ENCODE peak calls at places on chromosomes 13 and 19, in seven cellular contexts. One of them, this sample, is unnamed.

GRCh38 chr13:82356667-82357066 is 1525.6 kb downstream of the SLITRK1 start:
- DNase-seq in neural progenitor cell: peak
- DNase-seq in H9: no peak
- DNase-seq in fibroblast of lung: peak
- DNase-seq in colonic mucosa: no peak
- DNase-seq in PC-3: peak
- DNase-seq in IMR-90: no peak
- DNase-seq in this sample: no peak

GRCh38 chr19:37635076-37636056 is 19.9 kb downstream of the ZFP30 start:
- DNase-seq in neural progenitor cell: no peak
- DNase-seq in H9: no peak
- DNase-seq in fibroblast of lung: no peak
- DNase-seq in colonic mucosa: no peak
- DNase-seq in PC-3: no peak
- DNase-seq in IMR-90: no peak
- DNase-seq in this sample: no peak

GRCh38 chr19:7789447-7789846 is 26.4 kb downstream of the CLEC4M start:
- DNase-seq in neural progenitor cell: peak
- DNase-seq in H9: peak
- DNase-seq in fibroblast of lung: no peak
- DNase-seq in colonic mucosa: peak
- DNase-seq in PC-3: no peak
- DNase-seq in IMR-90: no peak
- DNase-seq in this sample: peak

GRCh38 chr13:33206425-33206824 is 79.1 kb downstream of the STARD13 start:
- DNase-seq in neural progenitor cell: no peak
- DNase-seq in H9: no peak
- DNase-seq in fibroblast of lung: peak
- DNase-seq in colonic mucosa: no peak
- DNase-seq in PC-3: peak
- DNase-seq in IMR-90: peak
- DNase-seq in this sample: no peak

GRCh38 chr19:57465680-57466381 is 8.9 kb upstream of the VN1R1 start:
- DNase-seq in neural progenitor cell: peak
- DNase-seq in H9: no peak
- DNase-seq in fibroblast of lung: peak
- DNase-seq in colonic mucosa: no peak
- DNase-seq in PC-3: peak
- DNase-seq in IMR-90: peak
- DNase-seq in this sample: peak

GRCh38 chr13:97879646-97880297 is 73.7 kb upstream of the IPO5 start:
- DNase-seq in neural progenitor cell: no peak
- DNase-seq in H9: no peak
- DNase-seq in fibroblast of lung: peak
- DNase-seq in colonic mucosa: no peak
- DNase-seq in PC-3: peak
- DNase-seq in IMR-90: peak
- DNase-seq in this sample: no peak

GRCh38 chr13:113117335-113117872 is 5.2 kb upstream of the F10 start:
- DNase-seq in neural progenitor cell: no peak
- DNase-seq in H9: peak
- DNase-seq in fibroblast of lung: no peak
- DNase-seq in colonic mucosa: no peak
- DNase-seq in PC-3: peak
- DNase-seq in IMR-90: no peak
- DNase-seq in this sample: no peak

GRCh38 chr13:46142692-46143238 is 37.9 kb upstream of the CPB2 start:
- DNase-seq in neural progenitor cell: peak
- DNase-seq in H9: no peak
- DNase-seq in fibroblast of lung: no peak
- DNase-seq in colonic mucosa: no peak
- DNase-seq in PC-3: no peak
- DNase-seq in IMR-90: no peak
- DNase-seq in this sample: no peak

GRCh38 chr13:69565334-69565733 is 542.3 kb upstream of the ATXN8OS start:
- DNase-seq in neural progenitor cell: peak
- DNase-seq in H9: peak
- DNase-seq in fibroblast of lung: peak
- DNase-seq in colonic mucosa: peak
- DNase-seq in PC-3: peak
- DNase-seq in IMR-90: no peak
- DNase-seq in this sample: peak

GRCh38 chr13:38951525-38952313 is 38.9 kb downstream of the STOML3 start:
- DNase-seq in neural progenitor cell: peak
- DNase-seq in H9: no peak
- DNase-seq in fibroblast of lung: no peak
- DNase-seq in colonic mucosa: peak
- DNase-seq in PC-3: no peak
- DNase-seq in IMR-90: no peak
- DNase-seq in this sample: no peak

GRCh38 chr19:45824041-45824471 is 8.9 kb upstream of the RSPH6A start:
- DNase-seq in neural progenitor cell: no peak
- DNase-seq in H9: no peak
- DNase-seq in fibroblast of lung: no peak
- DNase-seq in colonic mucosa: peak
- DNase-seq in PC-3: no peak
- DNase-seq in IMR-90: no peak
- DNase-seq in this sample: peak

GRCh38 chr13:113903361-113903760 is 39.5 kb upstream of the GAS6 start:
- DNase-seq in neural progenitor cell: no peak
- DNase-seq in H9: no peak
- DNase-seq in fibroblast of lung: peak
- DNase-seq in colonic mucosa: peak
- DNase-seq in PC-3: no peak
- DNase-seq in IMR-90: peak
- DNase-seq in this sample: no peak

GRCh38 chr13:29589967-29590366 is 5.5 kb downstream of the SLC7A1 start:
- DNase-seq in neural progenitor cell: peak
- DNase-seq in H9: peak
- DNase-seq in fibroblast of lung: no peak
- DNase-seq in colonic mucosa: no peak
- DNase-seq in PC-3: no peak
- DNase-seq in IMR-90: no peak
- DNase-seq in this sample: peak

GRCh38 chr13:45200701-45201230 is at the start of gene KCTD4:
- DNase-seq in neural progenitor cell: no peak
- DNase-seq in H9: no peak
- DNase-seq in fibroblast of lung: no peak
- DNase-seq in colonic mucosa: no peak
- DNase-seq in PC-3: no peak
- DNase-seq in IMR-90: peak
- DNase-seq in this sample: no peak

GRCh38 chr19:6735181-6735891 is 2.0 kb downstream of the GPR108 start:
- DNase-seq in neural progenitor cell: no peak
- DNase-seq in H9: no peak
- DNase-seq in fibroblast of lung: no peak
- DNase-seq in colonic mucosa: no peak
- DNase-seq in PC-3: no peak
- DNase-seq in IMR-90: no peak
- DNase-seq in this sample: peak

GRCh38 chr19:41845001-41845050 is at the start of gene DMRTC2:
- DNase-seq in neural progenitor cell: no peak
- DNase-seq in H9: no peak
- DNase-seq in fibroblast of lung: no peak
- DNase-seq in colonic mucosa: no peak
- DNase-seq in PC-3: no peak
- DNase-seq in IMR-90: no peak
- DNase-seq in this sample: no peak

GRCh38 chr19:35318679-35319448 is 10.1 kb upstream of the CD22 start:
- DNase-seq in neural progenitor cell: no peak
- DNase-seq in H9: peak
- DNase-seq in fibroblast of lung: peak
- DNase-seq in colonic mucosa: peak
- DNase-seq in PC-3: peak
- DNase-seq in IMR-90: peak
- DNase-seq in this sample: no peak

GRCh38 chr19:41225238-41226052 is 6.4 kb downstream of the AXL start:
- DNase-seq in neural progenitor cell: peak
- DNase-seq in H9: peak
- DNase-seq in fibroblast of lung: peak
- DNase-seq in colonic mucosa: peak
- DNase-seq in PC-3: peak
- DNase-seq in IMR-90: peak
- DNase-seq in this sample: no peak

GRCh38 chr19:39506944-39507714 is 7.8 kb upstream of the SELENOV start:
- DNase-seq in neural progenitor cell: peak
- DNase-seq in H9: peak
- DNase-seq in fibroblast of lung: peak
- DNase-seq in colonic mucosa: peak
- DNase-seq in PC-3: peak
- DNase-seq in IMR-90: peak
- DNase-seq in this sample: peak

GRCh38 chr13:33185853-33186252 is 99.7 kb downstream of the STARD13 start:
- DNase-seq in neural progenitor cell: no peak
- DNase-seq in H9: no peak
- DNase-seq in fibroblast of lung: no peak
- DNase-seq in colonic mucosa: no peak
- DNase-seq in PC-3: no peak
- DNase-seq in IMR-90: no peak
- DNase-seq in this sample: peak

DNA sequence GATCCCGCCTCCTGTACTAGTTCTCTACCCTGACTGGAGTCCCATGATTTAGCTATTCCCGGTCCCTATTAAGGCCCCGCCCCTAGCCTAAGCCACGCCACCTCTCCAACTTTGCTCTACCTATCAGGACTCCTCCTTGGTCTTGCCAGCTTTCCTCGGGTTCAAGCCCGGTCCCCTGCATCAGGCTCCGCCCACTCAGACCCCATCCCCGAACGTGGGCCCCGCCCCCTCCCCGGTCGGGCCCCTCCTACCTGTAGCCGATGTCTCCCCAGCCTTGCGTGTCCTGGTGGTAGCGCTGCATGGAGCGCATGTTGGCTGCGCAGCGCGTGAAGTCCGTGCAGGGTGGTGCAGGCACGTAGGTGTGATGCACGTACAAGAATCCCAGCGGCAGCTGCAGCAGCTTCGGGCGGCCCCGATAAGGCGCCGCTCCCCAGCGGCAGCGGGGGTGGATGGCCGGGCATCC is 7.3 kb upstream of the RASAL3 start:
- DNase-seq in neural progenitor cell: no peak
- DNase-seq in H9: peak
- DNase-seq in fibroblast of lung: no peak
- DNase-seq in colonic mucosa: no peak
- DNase-seq in PC-3: no peak
- DNase-seq in IMR-90: no peak
- DNase-seq in this sample: peak
- H3K9ac ChIP-seq in neural progenitor cell: no peak
- H3K9ac ChIP-seq in H9: no peak
- H3K9ac ChIP-seq in fibroblast of lung: no peak
- H3K9ac ChIP-seq in colonic mucosa: no peak
- H3K9ac ChIP-seq in PC-3: no peak
- H3K9ac ChIP-seq in IMR-90: no peak
- H3K9ac ChIP-seq in this sample: no peak

GRCh38 chr13:100589178-100589725 is 663 bp upstream of the GGACT start:
- DNase-seq in neural progenitor cell: no peak
- DNase-seq in H9: no peak
- DNase-seq in fibroblast of lung: no peak
- DNase-seq in colonic mucosa: no peak
- DNase-seq in PC-3: no peak
- DNase-seq in IMR-90: no peak
- DNase-seq in this sample: no peak

GRCh38 chr13:100584901-100585300 is 3.7 kb downstream of the GGACT start:
- DNase-seq in neural progenitor cell: no peak
- DNase-seq in H9: no peak
- DNase-seq in fibroblast of lung: no peak
- DNase-seq in colonic mucosa: no peak
- DNase-seq in PC-3: no peak
- DNase-seq in IMR-90: no peak
- DNase-seq in this sample: no peak

GRCh38 chr13:100594255-100594654 is 5.7 kb upstream of the GGACT start:
- DNase-seq in neural progenitor cell: no peak
- DNase-seq in H9: no peak
- DNase-seq in fibroblast of lung: no peak
- DNase-seq in colonic mucosa: no peak
- DNase-seq in PC-3: no peak
- DNase-seq in IMR-90: no peak
- DNase-seq in this sample: no peak

GRCh38 chr13:100588350-100589177 is at the start of gene GGACT:
- DNase-seq in neural progenitor cell: peak
- DNase-seq in H9: peak
- DNase-seq in fibroblast of lung: peak
- DNase-seq in colonic mucosa: peak
- DNase-seq in PC-3: peak
- DNase-seq in IMR-90: peak
- DNase-seq in this sample: peak
- TF ChIP-seq CTCF in neural progenitor cell: peak
- TF ChIP-seq CTCF in H9: peak
- TF ChIP-seq CTCF in fibroblast of lung: peak
- TF ChIP-seq CTCF in colonic mucosa: peak
- TF ChIP-seq CTCF in PC-3: peak
- TF ChIP-seq CTCF in IMR-90: peak
- TF ChIP-seq CTCF in this sample: peak

DNA sequence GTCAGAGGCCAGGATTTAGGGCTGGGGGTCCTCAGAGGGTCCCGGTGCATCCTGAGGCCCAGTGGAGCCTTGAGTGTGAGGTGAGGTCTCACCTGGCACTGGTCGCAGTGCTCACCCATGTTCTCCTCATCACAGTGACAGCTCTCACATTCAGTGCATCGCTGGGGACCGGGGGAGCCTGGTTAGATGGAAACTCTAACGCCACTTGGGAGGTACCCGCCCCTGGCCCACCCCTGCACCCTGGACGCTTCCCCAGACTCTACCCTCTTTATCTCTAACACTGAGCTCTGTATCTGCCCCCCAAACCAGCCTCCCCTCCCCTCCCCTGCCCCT is 3.0 kb downstream of the HRC start:
- DNase-seq in neural progenitor cell: no peak
- DNase-seq in H9: no peak
- DNase-seq in fibroblast of lung: no peak
- DNase-seq in colonic mucosa: no peak
- DNase-seq in PC-3: no peak
- DNase-seq in IMR-90: no peak
- DNase-seq in this sample: no peak
- H3K9ac ChIP-seq in neural progenitor cell: no peak
- H3K9ac ChIP-seq in H9: no peak
- H3K9ac ChIP-seq in fibroblast of lung: no peak
- H3K9ac ChIP-seq in colonic mucosa: no peak
- H3K9ac ChIP-seq in PC-3: no peak
- H3K9ac ChIP-seq in IMR-90: no peak
- H3K9ac ChIP-seq in this sample: no peak

DNA sequence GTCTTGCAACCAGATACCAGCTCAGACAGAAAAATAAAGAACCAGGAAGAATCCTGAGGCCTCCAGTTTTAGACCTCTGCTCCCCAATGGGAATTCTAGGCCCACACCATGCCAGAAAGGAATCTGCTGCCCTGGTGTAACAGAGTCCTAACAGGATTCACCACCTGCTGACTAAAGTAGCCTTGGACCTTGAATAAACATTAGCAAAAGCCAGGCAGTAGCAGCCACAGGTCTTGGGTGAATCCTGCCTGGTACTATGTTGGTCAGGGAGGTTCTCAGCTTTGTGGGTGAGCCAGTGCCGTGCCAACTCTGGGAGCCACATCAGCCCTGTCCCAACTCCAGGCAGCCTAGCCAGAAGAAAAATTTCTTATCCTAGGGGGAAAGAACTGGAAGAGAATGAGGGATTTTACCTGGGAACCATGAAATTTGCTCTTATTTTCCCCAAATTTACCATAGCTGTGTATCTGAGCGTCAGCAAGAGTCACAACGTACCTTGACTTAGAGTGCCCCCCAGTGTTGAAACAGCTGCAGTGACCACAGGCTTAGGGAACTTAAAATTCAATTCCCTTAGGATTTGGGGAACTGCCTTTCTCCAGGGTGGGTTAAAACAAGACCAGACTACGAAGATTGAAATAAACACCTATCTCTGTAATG is 1895.6 kb upstream of the PRR20A start:
- DNase-seq in neural progenitor cell: peak
- DNase-seq in H9: peak
- DNase-seq in fibroblast of lung: peak
- DNase-seq in colonic mucosa: no peak
- DNase-seq in PC-3: no peak
- DNase-seq in IMR-90: no peak
- DNase-seq in this sample: peak
- TF ChIP-seq CTCF in neural progenitor cell: peak
- TF ChIP-seq CTCF in H9: peak
- TF ChIP-seq CTCF in fibroblast of lung: peak
- TF ChIP-seq CTCF in colonic mucosa: no peak
- TF ChIP-seq CTCF in PC-3: peak
- TF ChIP-seq CTCF in IMR-90: no peak
- TF ChIP-seq CTCF in this sample: peak